ENCODE peak calls at places on chromosome 5, in four cellular contexts. C, A, T and X are unnamed samples.

GRCh38 chr5:14762568-14763216 is 98.2 kb downstream of the OTULIN start:
- DNase-seq in A (no peak), T (no peak), C (no peak), X (no peak)

GRCh38 chr5:151028717-151029116 is 8.3 kb downstream of the GPX3 start:
- DNase-seq in T (no peak), A (peak), C (no peak), X (no peak)

GRCh38 chr5:41182666-41183065 is 30.7 kb downstream of the C6 start:
- DNase-seq in C (no peak), T (no peak), A (no peak), X (peak)

GRCh38 chr5:14256756-14257393 is 113.7 kb downstream of the TRIO start:
- DNase-seq in C (no peak), A (no peak), T (no peak), X (no peak)

GRCh38 chr5:142385194-142385593 is 60.4 kb upstream of the SPRY4 start:
- DNase-seq in A (no peak), C (no peak), T (no peak), X (no peak)

GRCh38 chr5:73709536-73710129 is 83.6 kb downstream of the ARHGEF28 start:
- DNase-seq in C (no peak), T (no peak), A (no peak), X (no peak)

GRCh38 chr5:76273491-76273890 is 129.6 kb upstream of the IQGAP2 start:
- DNase-seq in C (no peak), T (no peak), A (no peak), X (no peak)

GRCh38 chr5:127805448-127805847 is 102.3 kb downstream of the CCDC192 start:
- DNase-seq in A (no peak), T (no peak), C (no peak), X (no peak)